ENCODE peak calls at places on chromosome 16, in ten cellular contexts. One of them, this sample, is unnamed.

GRCh38 chr16:57301126-57301817 is 16.8 kb upstream of the PLLP start:
- DNase-seq in tibial nerve: no peak
- DNase-seq in lung: no peak
- DNase-seq in transverse colon: no peak
- DNase-seq in neural crest cell: no peak
- DNase-seq in psoas muscle: peak
- DNase-seq in ascending aorta: no peak
- DNase-seq in upper lobe of right lung: no peak
- DNase-seq in heart left ventricle: no peak
- DNase-seq in IMR-90: no peak
- DNase-seq in this sample: no peak

GRCh38 chr16:49756971-49757743 is 98.8 kb downstream of the ZNF423 start:
- DNase-seq in tibial nerve: no peak
- DNase-seq in lung: no peak
- DNase-seq in transverse colon: no peak
- DNase-seq in neural crest cell: no peak
- DNase-seq in psoas muscle: no peak
- DNase-seq in ascending aorta: no peak
- DNase-seq in upper lobe of right lung: no peak
- DNase-seq in heart left ventricle: no peak
- DNase-seq in IMR-90: no peak
- DNase-seq in this sample: no peak

GRCh38 chr16:30876867-30877266 is 17.0 kb downstream of the BCL7C start:
- DNase-seq in tibial nerve: no peak
- DNase-seq in lung: no peak
- DNase-seq in transverse colon: no peak
- DNase-seq in neural crest cell: no peak
- DNase-seq in psoas muscle: no peak
- DNase-seq in ascending aorta: no peak
- DNase-seq in upper lobe of right lung: no peak
- DNase-seq in heart left ventricle: no peak
- DNase-seq in IMR-90: no peak
- DNase-seq in this sample: no peak

GRCh38 chr16:57829969-57830360 is 27.7 kb upstream of the KIFC3 start:
- DNase-seq in tibial nerve: no peak
- DNase-seq in lung: no peak
- DNase-seq in transverse colon: no peak
- DNase-seq in neural crest cell: no peak
- DNase-seq in psoas muscle: peak
- DNase-seq in ascending aorta: no peak
- DNase-seq in upper lobe of right lung: no peak
- DNase-seq in heart left ventricle: no peak
- DNase-seq in IMR-90: no peak
- DNase-seq in this sample: no peak

GRCh38 chr16:31874354-31875111 is 926 bp downstream of the ZNF267 start:
- DNase-seq in tibial nerve: no peak
- DNase-seq in lung: no peak
- DNase-seq in transverse colon: no peak
- DNase-seq in neural crest cell: no peak
- DNase-seq in psoas muscle: no peak
- DNase-seq in ascending aorta: no peak
- DNase-seq in upper lobe of right lung: no peak
- DNase-seq in heart left ventricle: no peak
- DNase-seq in IMR-90: peak
- DNase-seq in this sample: peak

GRCh38 chr16:27385398-27385797 is 16.6 kb upstream of the IL21R start:
- DNase-seq in tibial nerve: no peak
- DNase-seq in lung: no peak
- DNase-seq in transverse colon: no peak
- DNase-seq in neural crest cell: no peak
- DNase-seq in psoas muscle: no peak
- DNase-seq in ascending aorta: no peak
- DNase-seq in upper lobe of right lung: no peak
- DNase-seq in heart left ventricle: no peak
- DNase-seq in IMR-90: no peak
- DNase-seq in this sample: no peak

GRCh38 chr16:58299757-58300349 is 5.0 kb upstream of the PRSS54 start:
- DNase-seq in tibial nerve: no peak
- DNase-seq in lung: no peak
- DNase-seq in transverse colon: peak
- DNase-seq in neural crest cell: no peak
- DNase-seq in psoas muscle: no peak
- DNase-seq in ascending aorta: no peak
- DNase-seq in upper lobe of right lung: no peak
- DNase-seq in heart left ventricle: no peak
- DNase-seq in IMR-90: peak
- DNase-seq in this sample: peak

GRCh38 chr16:4093495-4094137 is 22.6 kb downstream of the ADCY9 start:
- DNase-seq in tibial nerve: no peak
- DNase-seq in lung: no peak
- DNase-seq in transverse colon: peak
- DNase-seq in neural crest cell: no peak
- DNase-seq in psoas muscle: peak
- DNase-seq in ascending aorta: peak
- DNase-seq in upper lobe of right lung: peak
- DNase-seq in heart left ventricle: no peak
- DNase-seq in IMR-90: peak
- DNase-seq in this sample: no peak

GRCh38 chr16:65012357-65012756 is 109.5 kb downstream of the CDH11 start:
- DNase-seq in tibial nerve: no peak
- DNase-seq in lung: no peak
- DNase-seq in transverse colon: no peak
- DNase-seq in neural crest cell: no peak
- DNase-seq in psoas muscle: no peak
- DNase-seq in ascending aorta: no peak
- DNase-seq in upper lobe of right lung: no peak
- DNase-seq in heart left ventricle: no peak
- DNase-seq in IMR-90: peak
- DNase-seq in this sample: peak

GRCh38 chr16:4358831-4359561 is 7.9 kb upstream of the PAM16 start:
- DNase-seq in tibial nerve: peak
- DNase-seq in lung: peak
- DNase-seq in transverse colon: peak
- DNase-seq in neural crest cell: peak
- DNase-seq in psoas muscle: peak
- DNase-seq in ascending aorta: no peak
- DNase-seq in upper lobe of right lung: peak
- DNase-seq in heart left ventricle: peak
- DNase-seq in IMR-90: no peak
- DNase-seq in this sample: no peak

GRCh38 chr16:56337858-56338325 is 87.5 kb downstream of the AMFR start:
- DNase-seq in tibial nerve: no peak
- DNase-seq in lung: no peak
- DNase-seq in transverse colon: no peak
- DNase-seq in neural crest cell: no peak
- DNase-seq in psoas muscle: peak
- DNase-seq in ascending aorta: no peak
- DNase-seq in upper lobe of right lung: no peak
- DNase-seq in heart left ventricle: peak
- DNase-seq in IMR-90: no peak
- DNase-seq in this sample: no peak

GRCh38 chr16:85798901-85799496 is 345 bp downstream of the EMC8 start:
- DNase-seq in tibial nerve: no peak
- DNase-seq in lung: no peak
- DNase-seq in transverse colon: peak
- DNase-seq in neural crest cell: peak
- DNase-seq in psoas muscle: no peak
- DNase-seq in ascending aorta: no peak
- DNase-seq in upper lobe of right lung: peak
- DNase-seq in heart left ventricle: peak
- DNase-seq in IMR-90: peak
- DNase-seq in this sample: peak

GRCh38 chr16:83137326-83137770 is 510.6 kb downstream of the CDH13 start:
- DNase-seq in tibial nerve: no peak
- DNase-seq in lung: no peak
- DNase-seq in transverse colon: peak
- DNase-seq in neural crest cell: peak
- DNase-seq in psoas muscle: no peak
- DNase-seq in ascending aorta: no peak
- DNase-seq in upper lobe of right lung: no peak
- DNase-seq in heart left ventricle: no peak
- DNase-seq in IMR-90: peak
- DNase-seq in this sample: peak

GRCh38 chr16:64397945-64398508 is 723.8 kb downstream of the CDH11 start:
- DNase-seq in tibial nerve: no peak
- DNase-seq in lung: no peak
- DNase-seq in transverse colon: no peak
- DNase-seq in neural crest cell: no peak
- DNase-seq in psoas muscle: no peak
- DNase-seq in ascending aorta: no peak
- DNase-seq in upper lobe of right lung: no peak
- DNase-seq in heart left ventricle: no peak
- DNase-seq in IMR-90: peak
- DNase-seq in this sample: no peak

GRCh38 chr16:89248196-89249005 is 30.9 kb downstream of the ZNF778 start:
- DNase-seq in tibial nerve: no peak
- DNase-seq in lung: no peak
- DNase-seq in transverse colon: no peak
- DNase-seq in neural crest cell: no peak
- DNase-seq in psoas muscle: no peak
- DNase-seq in ascending aorta: no peak
- DNase-seq in upper lobe of right lung: no peak
- DNase-seq in heart left ventricle: peak
- DNase-seq in IMR-90: no peak
- DNase-seq in this sample: no peak

GRCh38 chr16:89244754-89245153 is 27.3 kb downstream of the ZNF778 start:
- DNase-seq in tibial nerve: no peak
- DNase-seq in lung: peak
- DNase-seq in transverse colon: no peak
- DNase-seq in neural crest cell: no peak
- DNase-seq in psoas muscle: no peak
- DNase-seq in ascending aorta: no peak
- DNase-seq in upper lobe of right lung: peak
- DNase-seq in heart left ventricle: no peak
- DNase-seq in IMR-90: no peak
- DNase-seq in this sample: no peak

GRCh38 chr16:89243664-89244063 is 26.2 kb downstream of the ZNF778 start:
- DNase-seq in tibial nerve: no peak
- DNase-seq in lung: no peak
- DNase-seq in transverse colon: no peak
- DNase-seq in neural crest cell: no peak
- DNase-seq in psoas muscle: no peak
- DNase-seq in ascending aorta: no peak
- DNase-seq in upper lobe of right lung: no peak
- DNase-seq in heart left ventricle: no peak
- DNase-seq in IMR-90: no peak
- DNase-seq in this sample: no peak

GRCh38 chr16:89246383-89246902 is 28.9 kb downstream of the ZNF778 start:
- DNase-seq in tibial nerve: no peak
- DNase-seq in lung: peak
- DNase-seq in transverse colon: no peak
- DNase-seq in neural crest cell: no peak
- DNase-seq in psoas muscle: no peak
- DNase-seq in ascending aorta: no peak
- DNase-seq in upper lobe of right lung: no peak
- DNase-seq in heart left ventricle: no peak
- DNase-seq in IMR-90: no peak
- DNase-seq in this sample: no peak

GRCh38 chr16:89246903-89247733 is 29.6 kb downstream of the ZNF778 start:
- DNase-seq in tibial nerve: peak
- DNase-seq in lung: peak
- DNase-seq in transverse colon: peak
- DNase-seq in neural crest cell: peak
- DNase-seq in psoas muscle: peak
- DNase-seq in ascending aorta: no peak
- DNase-seq in upper lobe of right lung: peak
- DNase-seq in heart left ventricle: peak
- DNase-seq in IMR-90: peak
- DNase-seq in this sample: peak
- TF ChIP-seq CTCF in tibial nerve: no peak
- TF ChIP-seq CTCF in lung: no peak
- TF ChIP-seq CTCF in transverse colon: no peak
- TF ChIP-seq CTCF in neural crest cell: no peak
- TF ChIP-seq CTCF in psoas muscle: no peak
- TF ChIP-seq CTCF in ascending aorta: no peak
- TF ChIP-seq CTCF in upper lobe of right lung: no peak
- TF ChIP-seq CTCF in heart left ventricle: no peak
- TF ChIP-seq CTCF in IMR-90: peak
- TF ChIP-seq CTCF in this sample: no peak

DNA sequence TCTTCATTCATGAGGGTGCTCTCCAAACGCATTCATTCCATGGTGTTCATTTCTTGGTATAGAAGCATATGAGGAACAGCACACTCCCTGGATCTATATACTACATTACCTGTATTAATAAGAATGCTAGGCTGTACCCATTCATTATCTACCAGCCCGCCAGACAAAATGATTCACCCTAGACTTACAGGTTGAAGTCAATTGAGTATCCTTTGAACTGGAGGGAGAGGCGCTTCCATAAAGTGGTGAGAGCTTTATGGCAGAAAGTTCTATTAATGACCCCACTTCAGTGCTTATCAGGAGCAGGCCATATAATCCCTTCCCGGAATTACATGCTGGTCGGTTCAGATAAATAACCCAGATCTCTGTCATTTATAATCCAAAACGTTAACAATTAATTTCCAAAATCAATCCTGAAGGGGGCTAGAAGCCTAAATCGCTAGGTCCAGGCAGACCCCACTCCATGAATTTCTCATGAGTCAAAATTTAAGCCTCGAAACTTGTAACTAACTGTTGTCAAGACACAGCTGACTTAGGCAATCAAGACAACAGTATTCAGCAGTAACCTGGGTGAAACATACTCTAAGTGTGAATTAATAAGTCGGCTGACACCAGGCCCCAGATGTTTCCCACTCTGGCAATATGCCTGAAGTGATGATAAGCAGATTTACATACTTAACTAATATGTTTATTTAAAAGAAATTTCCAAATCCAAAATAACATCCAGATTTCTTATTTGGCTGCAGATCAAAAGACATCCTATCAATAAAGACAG is 44.7 kb upstream of the TOX3 start:
- DNase-seq in tibial nerve: no peak
- DNase-seq in lung: no peak
- DNase-seq in transverse colon: no peak
- DNase-seq in neural crest cell: no peak
- DNase-seq in psoas muscle: no peak
- DNase-seq in ascending aorta: no peak
- DNase-seq in upper lobe of right lung: no peak
- DNase-seq in heart left ventricle: no peak
- DNase-seq in IMR-90: no peak
- DNase-seq in this sample: no peak
- TF ChIP-seq CTCF in tibial nerve: no peak
- TF ChIP-seq CTCF in lung: no peak
- TF ChIP-seq CTCF in transverse colon: no peak
- TF ChIP-seq CTCF in neural crest cell: no peak
- TF ChIP-seq CTCF in psoas muscle: no peak
- TF ChIP-seq CTCF in ascending aorta: no peak
- TF ChIP-seq CTCF in upper lobe of right lung: no peak
- TF ChIP-seq CTCF in heart left ventricle: no peak
- TF ChIP-seq CTCF in IMR-90: no peak
- TF ChIP-seq CTCF in this sample: no peak

GRCh38 chr16:17416461-17417221 is 54.1 kb downstream of the XYLT1 start:
- DNase-seq in tibial nerve: no peak
- DNase-seq in lung: peak
- DNase-seq in transverse colon: peak
- DNase-seq in neural crest cell: peak
- DNase-seq in psoas muscle: no peak
- DNase-seq in ascending aorta: peak
- DNase-seq in upper lobe of right lung: peak
- DNase-seq in heart left ventricle: no peak
- DNase-seq in IMR-90: peak
- DNase-seq in this sample: peak
- TF ChIP-seq CTCF in tibial nerve: no peak
- TF ChIP-seq CTCF in lung: no peak
- TF ChIP-seq CTCF in transverse colon: no peak
- TF ChIP-seq CTCF in neural crest cell: peak
- TF ChIP-seq CTCF in psoas muscle: no peak
- TF ChIP-seq CTCF in ascending aorta: peak
- TF ChIP-seq CTCF in upper lobe of right lung: no peak
- TF ChIP-seq CTCF in heart left ventricle: no peak
- TF ChIP-seq CTCF in IMR-90: peak
- TF ChIP-seq CTCF in this sample: no peak

GRCh38 chr16:2520784-2521577 is 810 bp downstream of the AMDHD2 start:
- DNase-seq in tibial nerve: no peak
- DNase-seq in lung: peak
- DNase-seq in transverse colon: peak
- DNase-seq in neural crest cell: no peak
- DNase-seq in psoas muscle: peak
- DNase-seq in ascending aorta: no peak
- DNase-seq in upper lobe of right lung: peak
- DNase-seq in heart left ventricle: peak
- DNase-seq in IMR-90: no peak
- DNase-seq in this sample: no peak
- TF ChIP-seq CTCF in tibial nerve: no peak
- TF ChIP-seq CTCF in lung: no peak
- TF ChIP-seq CTCF in transverse colon: no peak
- TF ChIP-seq CTCF in neural crest cell: no peak
- TF ChIP-seq CTCF in psoas muscle: no peak
- TF ChIP-seq CTCF in ascending aorta: no peak
- TF ChIP-seq CTCF in upper lobe of right lung: no peak
- TF ChIP-seq CTCF in heart left ventricle: no peak
- TF ChIP-seq CTCF in IMR-90: no peak
- TF ChIP-seq CTCF in this sample: no peak

This sample was measured in foreskin fibroblast.